ENCODE peak calls at places on chromosomes 13 and 19, in five cellular contexts. One of them, this sample, is unnamed.
A peak's percentile ranks its signal among the peaks of the same experiment; 100 is the strongest.

GRCh38 chr19:34274827-34275625 is 20.7 kb downstream of the GARRE1 start:
- DNase-seq in ovary: no peak
- DNase-seq in GM19239: no peak
- DNase-seq in AG10803: peak; percentile 98
- DNase-seq in IMR-90: peak; percentile 96
- DNase-seq in this sample: no peak

GRCh38 chr13:110301606-110302131 is 5.3 kb downstream of the COL4A1 start:
- DNase-seq in AG10803: peak; percentile 88
- DNase-seq in GM19239: no peak
- DNase-seq in IMR-90: peak; percentile 90
- DNase-seq in ovary: peak; percentile 38
- DNase-seq in this sample: no peak

GRCh38 chr13:111511805-111512504 is 191.5 kb downstream of the TEX29 start:
- DNase-seq in ovary: no peak
- DNase-seq in GM19239: no peak
- DNase-seq in IMR-90: no peak
- DNase-seq in AG10803: no peak
- DNase-seq in this sample: no peak

GRCh38 chr19:48111280-48111679 is 663 bp upstream of the PLA2G4C start:
- DNase-seq in GM19239: no peak
- DNase-seq in ovary: no peak
- DNase-seq in IMR-90: no peak
- DNase-seq in AG10803: no peak
- DNase-seq in this sample: no peak

GRCh38 chr19:49595819-49596404 is 4.9 kb downstream of the PRR12 start:
- DNase-seq in AG10803: no peak
- DNase-seq in GM19239: no peak
- DNase-seq in IMR-90: no peak
- DNase-seq in ovary: no peak
- DNase-seq in this sample: no peak

GRCh38 chr19:47499863-47500830 is 14.7 kb downstream of the NAPA start:
- DNase-seq in GM19239: no peak
- DNase-seq in IMR-90: no peak
- DNase-seq in AG10803: no peak
- DNase-seq in ovary: no peak
- DNase-seq in this sample: no peak

GRCh38 chr19:38975214-38975860 is at the start of gene FBXO17:
- DNase-seq in IMR-90: peak; percentile 63
- DNase-seq in ovary: peak; percentile 66
- DNase-seq in GM19239: no peak
- DNase-seq in AG10803: peak; percentile 56
- DNase-seq in this sample: no peak

GRCh38 chr19:35712529-35712909 is 5.3 kb upstream of the KMT2B start:
- DNase-seq in GM19239: no peak
- DNase-seq in IMR-90: no peak
- DNase-seq in ovary: no peak
- DNase-seq in AG10803: no peak
- DNase-seq in this sample: peak; percentile 54

This sample was measured in activated naive CD4-positive, alpha-beta T cell treated with Interleukin-2 at 50 U/mL for 16 hours.